ENCODE peak calls at places on chromosomes 5 and 9, in four cellular contexts. E, Z, K and D are unnamed samples.

GRCh38 chr5:106476630-106477029 is 1194.1 kb downstream of the EFNA5 start:
- DNase-seq in E (no peak), K (no peak), Z (no peak), D (no peak)

GRCh38 chr5:172102913-172103629 is 85.0 kb downstream of the STK10 start:
- DNase-seq in K (peak; percentile 94), Z (no peak), E (peak; percentile 98), D (peak; percentile 75)

GRCh38 chr5:68409259-68409658 is 193.7 kb downstream of the PIK3R1 start:
- DNase-seq in Z (no peak), E (peak; percentile 78), K (no peak), D (no peak)

GRCh38 chr5:175325681-175326080 is 118.3 kb downstream of the DRD1 start:
- DNase-seq in K (peak; percentile 21), Z (no peak), E (peak; percentile 1), D (no peak)

GRCh38 chr5:34899066-34899465 is 16.2 kb downstream of the RAD1 start:
- DNase-seq in Z (no peak), K (no peak), E (no peak), D (no peak)

GRCh38 chr9:33166263-33167083 is 663 bp downstream of the B4GALT1 start:
- DNase-seq in E (peak; percentile 54), K (no peak), Z (peak; percentile 52), D (no peak)

GRCh38 chr5:138351517-138351916 is 968 bp upstream of the KDM3B start:
- DNase-seq in K (no peak), Z (no peak), E (no peak), D (no peak)

GRCh38 chr5:53010819-53011218 is 21.7 kb downstream of the ITGA2 start:
- DNase-seq in Z (no peak), E (no peak), K (no peak), D (no peak)

GRCh38 chr9:131732061-131732526 is 7.8 kb downstream of the RAPGEF1 start:
- DNase-seq in K (no peak), E (peak; percentile 27), Z (no peak), D (no peak)

GRCh38 chr5:9009931-9010652 is 535.8 kb downstream of the SEMA5A start:
- DNase-seq in E (peak; percentile 71), K (no peak), Z (no peak), D (no peak)

GRCh38 chr5:107874810-107875209 is 204.1 kb upstream of the EFNA5 start:
- DNase-seq in K (peak; percentile 38), E (peak; percentile 51), Z (no peak), D (no peak)

GRCh38 chr9:109317979-109318671 is 2.7 kb downstream of the EPB41L4B start:
- DNase-seq in E (no peak), Z (no peak), K (no peak), D (no peak)

GRCh38 chr9:13552606-13553215 is 273.2 kb upstream of the MPDZ start:
- DNase-seq in E (no peak), K (no peak), Z (no peak), D (no peak)

GRCh38 chr5:72138943-72139467 is 31.7 kb downstream of the MAP1B start:
- DNase-seq in K (peak; percentile 58), Z (peak; percentile 53), E (peak; percentile 97), D (no peak)

GRCh38 chr5:174354571-174354970 is 309.1 kb downstream of the NSG2 start:
- DNase-seq in Z (no peak), K (no peak), E (peak; percentile 48), D (no peak)

GRCh38 chr5:138878437-138879235 is 3.5 kb upstream of the LRRTM2 start:
- DNase-seq in Z (no peak), K (no peak), E (no peak), D (no peak)

GRCh38 chr5:96381526-96381925 is 51.5 kb downstream of the PCSK1 start:
- DNase-seq in Z (no peak), E (no peak), K (no peak), D (no peak)

GRCh38 chr9:121773286-121773953 is 122.0 kb downstream of the DAB2IP start:
- DNase-seq in Z (no peak), K (no peak), E (no peak), D (no peak)

GRCh38 chr5:180643191-180643851 is 6.1 kb downstream of the FLT4 start:
- DNase-seq in Z (no peak), E (no peak), K (no peak), D (peak; percentile 8)

GRCh38 chr9:36499156-36499886 is 73.4 kb upstream of the MELK start:
- DNase-seq in Z (no peak), E (no peak), K (no peak), D (no peak)

GRCh38 chr9:4301302-4301701 is 1.4 kb upstream of the GLIS3 start:
- DNase-seq in E (peak; percentile 90), K (peak; percentile 69), Z (no peak), D (no peak)

GRCh38 chr9:18274693-18275092 is 199.3 kb upstream of the ADAMTSL1 start:
- DNase-seq in K (no peak), E (peak; percentile 76), Z (no peak), D (no peak)

GRCh38 chr5:56534102-56534501 is 281.2 kb upstream of the MAP3K1 start:
- DNase-seq in E (no peak), K (peak; percentile 83), Z (no peak), D (no peak)

GRCh38 chr5:95963650-95964410 is 2.2 kb upstream of the ELL2 start:
- DNase-seq in K (no peak), Z (no peak), E (peak; percentile 72), D (no peak)

GRCh38 chr9:129458663-129459549 is 162.0 kb downstream of the C9orf50 start:
- DNase-seq in E (no peak), K (no peak), Z (no peak), D (no peak)

GRCh38 chr5:141865406-141865805 is 12.8 kb downstream of the PCDH1 start:
- DNase-seq in Z (no peak), K (no peak), E (no peak), D (no peak)

GRCh38 chr9:121736147-121736721 is 84.8 kb downstream of the DAB2IP start:
- DNase-seq in Z (no peak), K (no peak), E (no peak), D (peak; percentile 41)

GRCh38 chr5:131991593-131992324 is 19.7 kb downstream of the ACSL6 start:
- DNase-seq in K (no peak), E (no peak), Z (no peak), D (no peak)

GRCh38 chr5:112691758-112692157 is 45.9 kb upstream of the APC start:
- DNase-seq in Z (peak; percentile 17), E (peak; percentile 70), K (no peak), D (no peak)

GRCh38 chr9:121073038-121073437 is 1.7 kb upstream of the CNTRL start:
- DNase-seq in Z (no peak), K (no peak), E (peak; percentile 92), D (no peak)

GRCh38 chr9:126702501-126703329 is 89.0 kb downstream of the LMX1B start:
- DNase-seq in E (no peak), K (no peak), Z (no peak), D (peak; percentile 19)

GRCh38 chr9:97759611-97760288 is 62.6 kb upstream of the XPA start:
- DNase-seq in Z (no peak), E (no peak), K (no peak), D (no peak)

GRCh38 chr5:6404129-6404528 is 25.8 kb upstream of the MED10 start:
- DNase-seq in Z (no peak), E (peak; percentile 17), K (no peak), D (no peak)

GRCh38 chr9:74951107-74951720 is 1.5 kb downstream of the C9orf40 start:
- DNase-seq in Z (no peak), E (no peak), K (no peak), D (no peak)

GRCh38 chr5:123089572-123089970 is 530 bp downstream of the PRDM6 start:
- DNase-seq in K (no peak), Z (no peak), E (peak; percentile 61), D (no peak)

DNA sequence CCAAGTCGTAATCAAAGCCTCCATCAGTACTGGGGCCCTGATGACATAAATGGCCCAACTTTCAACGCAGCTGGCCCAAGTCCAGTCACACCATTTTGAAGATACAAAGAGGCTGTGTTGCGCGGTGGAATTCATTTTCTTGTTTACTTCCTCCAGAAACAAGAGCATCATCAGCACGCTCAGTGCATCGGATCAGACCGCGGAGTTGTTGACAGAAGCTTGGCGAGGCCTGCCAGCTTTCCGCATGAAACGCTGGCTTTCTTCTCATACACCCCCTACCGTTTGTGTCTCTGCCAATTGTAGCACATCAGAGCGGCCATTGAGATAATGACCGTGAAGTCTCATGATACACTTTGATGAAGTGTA is 101.7 kb upstream of the SPATA31D4 start:
- DNase-seq in K (no peak), E (peak; percentile 44), Z (no peak), D (no peak)
- TF ChIP-seq CTCF in K (no peak), E (no peak), Z (no peak), D (no peak)

DNA sequence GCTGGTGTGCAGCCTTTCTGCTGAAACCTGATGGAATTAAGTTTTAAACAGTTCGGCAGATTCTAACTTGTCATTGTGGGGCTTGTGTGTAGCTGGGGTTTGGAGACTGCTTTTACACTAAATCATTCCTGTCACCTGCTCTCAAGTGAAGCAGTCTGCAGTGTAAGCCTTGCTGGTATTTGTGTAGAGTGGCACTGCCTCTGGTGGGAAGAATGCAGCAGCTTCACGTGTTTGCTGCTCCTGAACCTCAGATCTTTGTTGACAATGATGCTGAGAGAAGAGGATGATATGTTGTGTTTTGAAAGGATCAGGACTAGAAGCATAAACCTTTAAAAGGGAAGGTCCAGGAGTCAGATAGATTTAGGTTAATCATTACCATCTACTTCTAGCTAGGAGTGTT is 88.1 kb downstream of the KDM4C start:
- DNase-seq in E (no peak), K (peak; percentile 21), Z (no peak), D (no peak)
- TF ChIP-seq CTCF in E (no peak), K (peak; percentile 65), Z (no peak), D (no peak)

GRCh38 chr5:36653046-36653445 is 46.6 kb downstream of the SLC1A3 start:
- DNase-seq in Z (no peak), K (no peak), E (no peak), D (no peak)
- TF ChIP-seq CTCF in Z (no peak), K (no peak), E (no peak), D (no peak)

GRCh38 chr5:111144352-111144930 is 52.3 kb downstream of the WDR36 start:
- DNase-seq in E (peak; percentile 56), K (no peak), Z (no peak), D (no peak)

GRCh38 chr5:111143910-111144309 is 51.8 kb downstream of the WDR36 start:
- DNase-seq in K (no peak), E (peak; percentile 98), Z (no peak), D (no peak)

GRCh38 chr5:111147502-111147901 is 55.4 kb downstream of the WDR36 start:
- DNase-seq in K (no peak), E (no peak), Z (no peak), D (no peak)

GRCh38 chr5:111146053-111146452 is 53.9 kb downstream of the WDR36 start:
- DNase-seq in K (no peak), E (no peak), Z (no peak), D (no peak)

DNA sequence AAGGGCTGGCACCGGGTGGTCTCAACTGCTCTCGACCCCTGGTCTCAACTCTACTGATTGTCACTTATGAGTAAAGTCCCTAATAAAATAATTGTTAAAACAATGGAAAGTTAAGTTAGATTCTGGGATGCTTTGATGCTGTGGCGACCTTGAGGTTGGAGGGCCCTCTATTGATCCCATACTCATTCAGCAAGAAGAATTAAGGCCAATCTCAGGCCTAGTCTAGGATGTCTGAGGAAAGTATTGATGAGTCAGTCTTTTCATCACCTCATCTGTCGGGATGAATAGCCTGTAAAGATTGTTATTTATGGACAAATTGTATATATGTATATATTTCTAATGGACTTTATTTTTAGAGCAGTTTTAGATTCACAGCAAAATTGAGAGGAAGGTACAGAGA is 50.8 kb downstream of the WDR36 start:
- DNase-seq in E (peak; percentile 52), Z (no peak), K (no peak), D (no peak)
- TF ChIP-seq CTCF in E (no peak), Z (no peak), K (no peak), D (no peak)

GRCh38 chr9:110429453-110429852 is 91.8 kb upstream of the TXNDC8 start:
- DNase-seq in E (peak; percentile 24), Z (no peak), K (no peak), D (no peak)
- TF ChIP-seq CTCF in E (peak; percentile 24), Z (no peak), K (peak; percentile 1), D (no peak)